ENCODE peak calls at places on chromosome 22, in six cellular contexts. One of them, this sample, is unnamed.

GRCh38 chr22:46262449-46263207 is 515 bp downstream of the PKDREJ start:
- DNase-seq in neuronal stem cell: no peak
- DNase-seq in mesendoderm: peak
- DNase-seq in mesenchymal stem cell: peak
- DNase-seq in H1: peak
- DNase-seq in H9: peak
- DNase-seq in this sample: peak

GRCh38 chr22:43707650-43708049 is 104.5 kb downstream of the EFCAB6 start:
- DNase-seq in mesenchymal stem cell: no peak
- DNase-seq in H1: no peak
- DNase-seq in mesendoderm: peak
- DNase-seq in H9: no peak
- DNase-seq in neuronal stem cell: no peak
- DNase-seq in this sample: no peak

GRCh38 chr22:26466196-26466595 is 17.4 kb downstream of the HPS4 start:
- DNase-seq in mesendoderm: no peak
- DNase-seq in mesenchymal stem cell: no peak
- DNase-seq in H9: no peak
- DNase-seq in neuronal stem cell: no peak
- DNase-seq in H1: no peak
- DNase-seq in this sample: no peak

GRCh38 chr22:33300165-33300564 is 242.0 kb upstream of the SYN3 start:
- DNase-seq in mesendoderm: no peak
- DNase-seq in mesenchymal stem cell: no peak
- DNase-seq in H1: no peak
- DNase-seq in H9: no peak
- DNase-seq in neuronal stem cell: no peak
- DNase-seq in this sample: no peak

GRCh38 chr22:47177334-47177815 is 414.9 kb downstream of the TBC1D22A start:
- DNase-seq in neuronal stem cell: no peak
- DNase-seq in mesendoderm: no peak
- DNase-seq in H9: peak
- DNase-seq in H1: no peak
- DNase-seq in mesenchymal stem cell: no peak
- DNase-seq in this sample: no peak

GRCh38 chr22:18042685-18043084 is 18.3 kb upstream of the MICAL3 start:
- DNase-seq in H1: no peak
- DNase-seq in mesendoderm: no peak
- DNase-seq in neuronal stem cell: no peak
- DNase-seq in H9: no peak
- DNase-seq in mesenchymal stem cell: peak
- DNase-seq in this sample: no peak

GRCh38 chr22:31431950-31432349 is 32.5 kb downstream of the DRG1 start:
- DNase-seq in neuronal stem cell: no peak
- DNase-seq in H1: no peak
- DNase-seq in mesenchymal stem cell: no peak
- DNase-seq in H9: no peak
- DNase-seq in mesendoderm: no peak
- DNase-seq in this sample: no peak

GRCh38 chr22:34036936-34037335 is 116.7 kb upstream of the LARGE1 start:
- DNase-seq in mesenchymal stem cell: no peak
- DNase-seq in H9: no peak
- DNase-seq in neuronal stem cell: peak
- DNase-seq in H1: no peak
- DNase-seq in mesendoderm: peak
- DNase-seq in this sample: no peak

GRCh38 chr22:38697055-38697980 is 3.4 kb downstream of the JOSD1 start:
- DNase-seq in H1: no peak
- DNase-seq in neuronal stem cell: no peak
- DNase-seq in H9: no peak
- DNase-seq in mesenchymal stem cell: peak
- DNase-seq in mesendoderm: peak
- DNase-seq in this sample: peak

GRCh38 chr22:40400173-40400572 is 29.8 kb downstream of the SGSM3 start:
- DNase-seq in neuronal stem cell: no peak
- DNase-seq in H1: no peak
- DNase-seq in H9: no peak
- DNase-seq in mesenchymal stem cell: no peak
- DNase-seq in mesendoderm: no peak
- DNase-seq in this sample: no peak

GRCh38 chr22:46546466-46547178 is 9.2 kb upstream of the CELSR1 start:
- DNase-seq in H1: no peak
- DNase-seq in neuronal stem cell: no peak
- DNase-seq in mesenchymal stem cell: peak
- DNase-seq in H9: no peak
- DNase-seq in mesendoderm: no peak
- DNase-seq in this sample: peak

GRCh38 chr22:39090426-39091064 is 6.5 kb upstream of the APOBEC3H start:
- DNase-seq in mesendoderm: no peak
- DNase-seq in mesenchymal stem cell: no peak
- DNase-seq in H9: no peak
- DNase-seq in neuronal stem cell: no peak
- DNase-seq in H1: no peak
- DNase-seq in this sample: no peak

GRCh38 chr22:17890245-17890671 is 116.0 kb upstream of the BID start:
- DNase-seq in mesendoderm: no peak
- DNase-seq in mesenchymal stem cell: peak
- DNase-seq in H9: no peak
- DNase-seq in neuronal stem cell: no peak
- DNase-seq in H1: no peak
- DNase-seq in this sample: peak

GRCh38 chr22:39967996-39968968 is 8.1 kb downstream of the TMA7B start:
- DNase-seq in H9: no peak
- DNase-seq in H1: no peak
- DNase-seq in neuronal stem cell: peak
- DNase-seq in mesendoderm: peak
- DNase-seq in mesenchymal stem cell: no peak
- DNase-seq in this sample: no peak

GRCh38 chr22:11627436-11627797 is 3900.6 kb upstream of the OR11H1 start:
- DNase-seq in H1: no peak
- DNase-seq in mesendoderm: no peak
- DNase-seq in neuronal stem cell: no peak
- DNase-seq in H9: no peak
- DNase-seq in mesenchymal stem cell: no peak
- DNase-seq in this sample: no peak

GRCh38 chr22:41256898-41257260 is 16.1 kb upstream of the CHADL start:
- DNase-seq in mesendoderm: peak
- DNase-seq in mesenchymal stem cell: peak
- DNase-seq in neuronal stem cell: no peak
- DNase-seq in H9: no peak
- DNase-seq in H1: no peak
- DNase-seq in this sample: peak

GRCh38 chr22:38041760-38042584 is 15.2 kb upstream of the PICK1 start:
- DNase-seq in H1: no peak
- DNase-seq in mesendoderm: no peak
- DNase-seq in mesenchymal stem cell: no peak
- DNase-seq in H9: no peak
- DNase-seq in neuronal stem cell: no peak
- DNase-seq in this sample: no peak

GRCh38 chr22:47129902-47130301 is 367.5 kb downstream of the TBC1D22A start:
- DNase-seq in mesendoderm: no peak
- DNase-seq in mesenchymal stem cell: no peak
- DNase-seq in H1: no peak
- DNase-seq in H9: no peak
- DNase-seq in neuronal stem cell: no peak
- DNase-seq in this sample: no peak

GRCh38 chr22:38111941-38112355 is 1.5 kb upstream of the BAIAP2L2 start:
- DNase-seq in H1: no peak
- DNase-seq in mesenchymal stem cell: no peak
- DNase-seq in neuronal stem cell: no peak
- DNase-seq in H9: no peak
- DNase-seq in mesendoderm: no peak
- DNase-seq in this sample: no peak

GRCh38 chr22:27726726-27727449 is 74.7 kb downstream of the MN1 start:
- DNase-seq in H9: no peak
- DNase-seq in mesenchymal stem cell: peak
- DNase-seq in mesendoderm: peak
- DNase-seq in H1: no peak
- DNase-seq in neuronal stem cell: no peak
- DNase-seq in this sample: peak

GRCh38 chr22:40432625-40433024 is 62.2 kb downstream of the SGSM3 start:
- DNase-seq in H9: no peak
- DNase-seq in mesenchymal stem cell: no peak
- DNase-seq in neuronal stem cell: no peak
- DNase-seq in mesendoderm: no peak
- DNase-seq in H1: no peak
- DNase-seq in this sample: no peak

GRCh38 chr22:50569896-50570535 is 7.3 kb upstream of the SYCE3 start:
- DNase-seq in mesenchymal stem cell: no peak
- DNase-seq in H1: no peak
- DNase-seq in H9: no peak
- DNase-seq in neuronal stem cell: no peak
- DNase-seq in mesendoderm: no peak
- DNase-seq in this sample: no peak
- H3K4ac ChIP-seq in mesenchymal stem cell: no peak
- H3K4ac ChIP-seq in H1: no peak
- H3K4ac ChIP-seq in H9: no peak
- H3K4ac ChIP-seq in neuronal stem cell: no peak
- H3K4ac ChIP-seq in mesendoderm: no peak
- H3K4ac ChIP-seq in this sample: no peak

GRCh38 chr22:23789638-23790037 is 2.9 kb downstream of the SMARCB1 start:
- DNase-seq in H1: no peak
- DNase-seq in neuronal stem cell: no peak
- DNase-seq in mesendoderm: peak
- DNase-seq in H9: no peak
- DNase-seq in mesenchymal stem cell: peak
- DNase-seq in this sample: no peak

GRCh38 chr22:23793326-23793725 is 6.6 kb downstream of the SMARCB1 start:
- DNase-seq in H9: no peak
- DNase-seq in mesenchymal stem cell: no peak
- DNase-seq in neuronal stem cell: no peak
- DNase-seq in H1: no peak
- DNase-seq in mesendoderm: peak
- DNase-seq in this sample: no peak

GRCh38 chr22:23791737-23792645 is 5.2 kb downstream of the SMARCB1 start:
- DNase-seq in H9: no peak
- DNase-seq in neuronal stem cell: no peak
- DNase-seq in H1: no peak
- DNase-seq in mesenchymal stem cell: no peak
- DNase-seq in mesendoderm: no peak
- DNase-seq in this sample: no peak

GRCh38 chr22:23789121-23789520 is 2.4 kb downstream of the SMARCB1 start:
- DNase-seq in mesendoderm: peak
- DNase-seq in mesenchymal stem cell: no peak
- DNase-seq in H1: no peak
- DNase-seq in neuronal stem cell: no peak
- DNase-seq in H9: peak
- DNase-seq in this sample: no peak

GRCh38 chr22:23790819-23791736 is 4.3 kb downstream of the SMARCB1 start:
- DNase-seq in mesenchymal stem cell: no peak
- DNase-seq in mesendoderm: no peak
- DNase-seq in neuronal stem cell: no peak
- DNase-seq in H1: no peak
- DNase-seq in H9: no peak
- DNase-seq in this sample: peak
- H3K4ac ChIP-seq in mesenchymal stem cell: no peak
- H3K4ac ChIP-seq in mesendoderm: no peak
- H3K4ac ChIP-seq in neuronal stem cell: no peak
- H3K4ac ChIP-seq in H1: no peak
- H3K4ac ChIP-seq in H9: no peak
- H3K4ac ChIP-seq in this sample: no peak

DNA sequence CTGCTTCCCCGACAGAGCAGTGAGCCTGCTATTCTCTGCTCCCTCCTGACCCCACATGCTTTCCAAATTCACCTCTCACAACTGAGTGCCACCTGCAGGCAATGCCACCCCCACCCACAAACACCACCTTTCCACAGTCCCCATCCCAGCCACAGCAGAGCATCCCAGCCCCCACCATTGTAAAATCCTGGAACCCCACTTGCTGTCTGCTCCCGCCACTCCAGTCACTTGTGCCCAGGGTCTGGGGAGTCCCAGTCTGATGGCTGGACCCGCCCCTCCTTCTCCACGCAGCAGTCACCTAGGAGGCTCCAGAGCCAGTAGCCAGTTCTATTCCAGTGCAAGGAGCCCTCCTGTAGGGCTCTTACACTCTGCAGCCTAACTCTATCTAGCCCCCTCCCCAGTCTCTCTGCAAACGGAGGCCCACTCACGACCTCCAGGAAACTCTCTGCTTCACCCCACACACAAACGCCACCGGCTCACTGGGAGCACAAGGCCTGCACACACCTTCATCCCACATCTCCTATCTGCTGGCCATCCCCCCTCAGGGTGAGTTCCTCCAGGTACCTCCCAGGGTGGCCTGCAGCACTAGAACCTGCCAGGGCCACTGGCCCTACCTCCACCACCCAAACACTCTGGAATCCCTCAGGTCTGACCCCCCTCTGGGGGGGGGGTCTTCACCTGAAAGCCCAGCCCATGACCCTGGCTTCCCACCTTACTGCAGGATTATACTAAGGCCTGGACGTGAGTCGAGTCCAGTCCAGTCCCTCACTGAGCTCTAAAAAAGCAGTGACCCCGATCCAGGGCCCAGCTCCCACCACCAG is 1.4 kb downstream of the GNB1L start:
- DNase-seq in H9: no peak
- DNase-seq in mesenchymal stem cell: no peak
- DNase-seq in mesendoderm: no peak
- DNase-seq in neuronal stem cell: no peak
- DNase-seq in H1: no peak
- DNase-seq in this sample: no peak
- H3K4ac ChIP-seq in H9: no peak
- H3K4ac ChIP-seq in mesenchymal stem cell: no peak
- H3K4ac ChIP-seq in mesendoderm: no peak
- H3K4ac ChIP-seq in neuronal stem cell: no peak
- H3K4ac ChIP-seq in H1: no peak
- H3K4ac ChIP-seq in this sample: peak

DNA sequence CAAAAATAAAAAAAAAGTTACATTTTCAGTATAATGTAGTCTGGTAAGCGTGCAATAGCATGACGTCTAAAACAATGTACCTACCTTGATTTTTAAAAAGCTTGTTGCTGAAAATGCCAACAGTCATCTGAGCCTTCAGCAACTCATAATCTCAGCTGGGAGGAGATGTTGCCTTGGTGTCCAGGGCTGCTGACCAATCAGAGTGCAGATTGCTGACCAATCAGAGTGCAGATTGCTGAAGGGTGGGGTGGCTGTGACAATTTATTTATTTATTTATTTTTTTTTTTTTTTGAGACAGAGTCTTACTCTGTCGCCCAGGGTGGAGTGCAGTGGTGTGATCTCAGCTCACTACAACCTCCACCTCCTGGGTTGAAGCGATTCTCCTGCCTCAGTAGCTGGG is 17.8 kb downstream of the ZBED4 start:
- DNase-seq in H1: no peak
- DNase-seq in H9: no peak
- DNase-seq in mesenchymal stem cell: no peak
- DNase-seq in mesendoderm: peak
- DNase-seq in neuronal stem cell: no peak
- DNase-seq in this sample: no peak
- H3K4ac ChIP-seq in H1: no peak
- H3K4ac ChIP-seq in H9: no peak
- H3K4ac ChIP-seq in mesenchymal stem cell: no peak
- H3K4ac ChIP-seq in mesendoderm: no peak
- H3K4ac ChIP-seq in neuronal stem cell: no peak
- H3K4ac ChIP-seq in this sample: no peak

GRCh38 chr22:24191381-24191841 is 10.1 kb downstream of the SUSD2 start:
- DNase-seq in neuronal stem cell: no peak
- DNase-seq in mesenchymal stem cell: no peak
- DNase-seq in H9: peak
- DNase-seq in H1: peak
- DNase-seq in mesendoderm: no peak
- DNase-seq in this sample: no peak
- H3K4ac ChIP-seq in neuronal stem cell: no peak
- H3K4ac ChIP-seq in mesenchymal stem cell: peak
- H3K4ac ChIP-seq in H9: no peak
- H3K4ac ChIP-seq in H1: no peak
- H3K4ac ChIP-seq in mesendoderm: no peak
- H3K4ac ChIP-seq in this sample: peak

GRCh38 chr22:21590809-21591641 is 23.5 kb downstream of the UBE2L3 start:
- DNase-seq in mesenchymal stem cell: no peak
- DNase-seq in H1: no peak
- DNase-seq in neuronal stem cell: no peak
- DNase-seq in mesendoderm: no peak
- DNase-seq in H9: no peak
- DNase-seq in this sample: no peak
- H3K4ac ChIP-seq in mesenchymal stem cell: no peak
- H3K4ac ChIP-seq in H1: no peak
- H3K4ac ChIP-seq in neuronal stem cell: no peak
- H3K4ac ChIP-seq in mesendoderm: no peak
- H3K4ac ChIP-seq in H9: no peak
- H3K4ac ChIP-seq in this sample: no peak

This sample was measured in IMR-90.